ENCODE peak calls at places on chromosomes 11 and 22, in seven cellular contexts. M is GM13976; B is activated CD4-positive, alpha-beta T cell treated with anti-CD3 and anti-CD28 coated beads, Interleukin-2, amount 50 U/mL, for 1 hour; I is activated T-cell treated with anti-CD3 and anti-CD28 coated beads for 4 hours; L is NCI-H524; S is GDM1; X is G401. K is an unnamed sample.

GRCh38 chr22:29639096-29639495 is 35.7 kb downstream of the NF2 start:
- DNase-seq in X (no peak), I (no peak), B (no peak), S (no peak), M (no peak), L (no peak), K (no peak)

GRCh38 chr22:17847360-17848078 is 73.2 kb upstream of the BID start:
- DNase-seq in B (no peak), S (no peak), X (peak; percentile 82), M (no peak), I (no peak), L (no peak), K (no peak)

GRCh38 chr11:93498099-93499040 is 44.8 kb downstream of the SMCO4 start:
- DNase-seq in S (no peak), M (no peak), I (no peak), B (no peak), X (no peak), L (no peak), K (no peak)

GRCh38 chr11:96207459-96208449 is 135.2 kb downstream of the MAML2 start:
- DNase-seq in B (no peak), L (no peak), X (no peak), M (no peak), S (peak; percentile 26), I (no peak), K (peak; percentile 72)

GRCh38 chr11:37506516-37506915 is 908.5 kb upstream of the RAG2 start:
- DNase-seq in M (no peak), S (no peak), I (no peak), X (no peak), L (no peak), B (no peak), K (no peak)

GRCh38 chr22:36056980-36057379 is 28.4 kb upstream of the RBFOX2 start:
- DNase-seq in S (no peak), X (no peak), L (no peak), M (no peak), B (no peak), I (no peak), K (no peak)

GRCh38 chr11:121035169-121035755 is 11.4 kb downstream of the TBCEL start:
- DNase-seq in I (no peak), X (no peak), S (no peak), B (no peak), L (no peak), M (no peak), K (no peak)

GRCh38 chr11:101817536-101817935 is 97.3 kb upstream of the CEP126 start:
- DNase-seq in M (no peak), B (no peak), I (no peak), S (no peak), L (no peak), X (no peak), K (no peak)

GRCh38 chr22:42227435-42227834 is 43.0 kb downstream of the TCF20 start:
- DNase-seq in B (no peak), M (no peak), I (no peak), X (no peak), L (no peak), S (no peak), K (no peak)

GRCh38 chr11:6988506-6988905 is 31.6 kb downstream of the ZNF214 start:
- DNase-seq in M (no peak), S (no peak), L (no peak), B (no peak), X (no peak), I (no peak), K (no peak)

GRCh38 chr22:48536691-48537591 is 1290.7 kb downstream of the BRD1 start:
- DNase-seq in B (no peak), M (no peak), I (no peak), X (peak; percentile 87), L (peak; percentile 85), S (no peak), K (no peak)

GRCh38 chr22:22462813-22463567 is 45.6 kb downstream of the ZNF280B start:
- DNase-seq in I (no peak), L (peak; percentile 31), S (no peak), X (no peak), M (no peak), B (no peak), K (no peak)

GRCh38 chr22:27790396-27791216 is 10.9 kb downstream of the MN1 start:
- DNase-seq in M (no peak), B (no peak), L (no peak), X (no peak), S (no peak), I (no peak), K (no peak)

GRCh38 chr11:84714316-84714780 is 912.8 kb downstream of the DLG2 start:
- DNase-seq in M (peak; percentile 35), I (no peak), B (no peak), X (peak; percentile 35), L (peak; percentile 5), S (peak; percentile 45), K (peak; percentile 34)

GRCh38 chr11:37089439-37089838 is 491.4 kb upstream of the RAG2 start:
- DNase-seq in M (no peak), L (no peak), I (no peak), B (no peak), S (no peak), X (no peak), K (no peak)

GRCh38 chr11:90235536-90235935 is 12.7 kb upstream of the CHORDC1 start:
- DNase-seq in B (no peak), S (no peak), L (no peak), X (no peak), I (no peak), M (no peak), K (no peak)

GRCh38 chr11:31687256-31687655 is 123.9 kb downstream of the PAX6 start:
- DNase-seq in X (no peak), B (no peak), L (no peak), I (no peak), S (no peak), M (no peak), K (no peak)

GRCh38 chr11:2581151-2581930 is 118.5 kb downstream of the KCNQ1OT1 start:
- DNase-seq in S (no peak), I (no peak), M (no peak), B (no peak), L (no peak), X (no peak), K (no peak)

GRCh38 chr11:47338396-47339241 is 13.9 kb downstream of the MYBPC3 start:
- DNase-seq in I (no peak), M (no peak), L (no peak), X (no peak), S (no peak), B (no peak), K (no peak)

GRCh38 chr11:15258433-15259350 is 144.0 kb downstream of the INSC start:
- DNase-seq in M (no peak), L (peak; percentile 88), X (no peak), I (no peak), B (no peak), S (no peak), K (no peak)

K was measured in AML-193.